ENCODE peak calls at places on chromosomes 16 and 17, in four cellular contexts. W is nucleus accumbens, O is T-helper 1 cell, G is Kasumi-1. E is an unnamed sample.

GRCh38 chr17:83006515-83007455 is 72.6 kb upstream of the METRNL start:
- DNase-seq in W (no peak), O (no peak), G (no peak), E (no peak)

GRCh38 chr17:48994548-48995331 is 2.4 kb upstream of the IGF2BP1 start:
- DNase-seq in W (no peak), O (no peak), G (no peak), E (no peak)

GRCh38 chr16:27232061-27232841 is 28.9 kb downstream of the KDM8 start:
- DNase-seq in W (peak), O (no peak), G (no peak), E (no peak)

GRCh38 chr17:37662358-37662757 is 19.1 kb upstream of the DDX52 start:
- DNase-seq in W (no peak), O (no peak), G (no peak), E (no peak)

GRCh38 chr16:2874584-2875362 is 8.2 kb upstream of the FLYWCH2 start:
- DNase-seq in W (peak), O (peak), G (peak), E (peak)

GRCh38 chr16:31452631-31453106 is 6.6 kb upstream of the ARMC5 start:
- DNase-seq in W (no peak), O (no peak), G (no peak), E (no peak)

GRCh38 chr16:85663891-85664321 is 24.8 kb downstream of the GINS2 start:
- DNase-seq in W (no peak), O (no peak), G (no peak), E (no peak)

GRCh38 chr17:10968007-10968406 is 130.1 kb upstream of the PIRT start:
- DNase-seq in W (no peak), O (no peak), G (no peak), E (no peak)

GRCh38 chr16:85227924-85228462 is 115.7 kb upstream of the CIBAR2 start:
- DNase-seq in W (peak), O (no peak), G (no peak), E (no peak)

GRCh38 chr17:49575524-49576120 is at the start of gene NXPH3:
- DNase-seq in W (no peak), O (peak), G (peak), E (peak)

GRCh38 chr16:68658258-68658973 is 13.3 kb downstream of the CDH3 start:
- DNase-seq in W (no peak), O (no peak), G (no peak), E (no peak)

GRCh38 chr17:59185997-59186396 is 23.8 kb upstream of the SMG8 start:
- DNase-seq in W (no peak), O (no peak), G (no peak), E (no peak)

GRCh38 chr17:7383742-7384488 is 3.0 kb downstream of the TNK1 start:
- DNase-seq in W (no peak), O (peak), G (peak), E (peak)

GRCh38 chr17:46935658-46936266 is 12.8 kb downstream of the GOSR2 start:
- DNase-seq in W (no peak), O (no peak), G (no peak), E (no peak)

GRCh38 chr16:67967956-67968439 is 439 bp downstream of the SLC12A4 start:
- DNase-seq in W (no peak), O (peak), G (peak), E (no peak)

GRCh38 chr16:72291531-72291981 is 119.6 kb upstream of the PMFBP1 start:
- DNase-seq in W (no peak), O (no peak), G (no peak), E (peak)

GRCh38 chr17:72667096-72668063 is 425.1 kb downstream of the SLC39A11 start:
- DNase-seq in W (no peak), O (no peak), G (no peak), E (no peak)

GRCh38 chr16:71895679-71896385 is 501 bp downstream of the IST1 start:
- DNase-seq in W (no peak), O (no peak), G (peak), E (no peak)

GRCh38 chr17:17466511-17466910 is 10.3 kb upstream of the MED9 start:
- DNase-seq in W (no peak), O (no peak), G (no peak), E (no peak)

GRCh38 chr16:52573365-52574104 is 26.6 kb upstream of the TOX3 start:
- DNase-seq in W (no peak), O (no peak), G (no peak), E (no peak)

GRCh38 chr16:10541396-10541795 is 39.0 kb downstream of the EMP2 start:
- DNase-seq in W (no peak), O (no peak), G (no peak), E (no peak)

GRCh38 chr17:17321356-17322025 is 18.3 kb downstream of the NT5M start:
- DNase-seq in W (no peak), O (no peak), G (no peak), E (no peak)

GRCh38 chr17:319266-319665 is 33.3 kb downstream of the RPH3AL start:
- DNase-seq in W (no peak), O (no peak), G (no peak), E (no peak)

GRCh38 chr17:1561420-1562177 is 993 bp downstream of the PITPNA start:
- DNase-seq in W (no peak), O (peak), G (no peak), E (peak)

GRCh38 chr17:27382025-27382424 is 74.2 kb upstream of the KSR1 start:
- DNase-seq in W (no peak), O (no peak), G (no peak), E (no peak)

GRCh38 chr16:19666451-19666850 is 51.6 kb downstream of the KNOP1 start:
- DNase-seq in W (peak), O (no peak), G (no peak), E (peak)

GRCh38 chr16:24253192-24253591 is 2.9 kb upstream of the CACNG3 start:
- DNase-seq in W (peak), O (peak), G (peak), E (peak)

GRCh38 chr17:59131131-59131530 is 23.9 kb downstream of the SKA2 start:
- DNase-seq in W (no peak), O (no peak), G (no peak), E (no peak)

GRCh38 chr17:43994272-43995149 is 9.9 kb upstream of the NAGS start:
- DNase-seq in W (peak), O (peak), G (peak), E (peak)

GRCh38 chr16:30112197-30113030 is 923 bp downstream of the GDPD3 start:
- DNase-seq in W (no peak), O (peak), G (peak), E (no peak)

GRCh38 chr17:78924481-78925151 is 571 bp downstream of the TIMP2 start:
- DNase-seq in W (no peak), O (no peak), G (peak), E (peak)

GRCh38 chr17:39636927-39637736 is at the start of gene STARD3:
- DNase-seq in W (peak), O (peak), G (peak), E (peak)

GRCh38 chr16:80694950-80695471 is 109.4 kb downstream of the CDYL2 start:
- DNase-seq in W (no peak), O (no peak), G (no peak), E (no peak)

GRCh38 chr17:54956802-54957201 is 11.7 kb downstream of the COX11 start:
- DNase-seq in W (no peak), O (no peak), G (no peak), E (no peak)

GRCh38 chr17:2883544-2884203 is 87.4 kb downstream of the RAP1GAP2 start:
- DNase-seq in W (no peak), O (no peak), G (no peak), E (no peak)

GRCh38 chr17:46722662-46723285 is 95.7 kb downstream of the WNT3 start:
- DNase-seq in W (no peak), O (no peak), G (no peak), E (no peak)

E was measured in frontal cortex.